ENCODE peak calls at places on chromosomes 4 and X, in four cellular contexts. One of them, this sample, is unnamed.

GRCh38 chr4:109969909-109970308 is 57.2 kb downstream of the EGF start:
- DNase-seq in HepG2: peak; percentile 61
- DNase-seq in HEK293T: no peak
- DNase-seq in K562: no peak
- DNase-seq in this sample: no peak

GRCh38 chrX:130543603-130544002 is 141.8 kb downstream of the RBMX2 start:
- DNase-seq in K562: no peak
- DNase-seq in HEK293T: no peak
- DNase-seq in HepG2: no peak
- DNase-seq in this sample: no peak

GRCh38 chr4:24763631-24764302 is 31.6 kb upstream of the SOD3 start:
- DNase-seq in K562: no peak
- DNase-seq in HepG2: no peak
- DNase-seq in HEK293T: no peak
- DNase-seq in this sample: no peak

GRCh38 chrX:151175283-151176062 is 911 bp upstream of the GPR50 start:
- DNase-seq in HEK293T: peak; percentile 10
- DNase-seq in HepG2: no peak
- DNase-seq in K562: no peak
- DNase-seq in this sample: no peak

GRCh38 chr4:144808034-144808433 is 162.1 kb downstream of the HHIP start:
- DNase-seq in K562: no peak
- DNase-seq in HepG2: no peak
- DNase-seq in HEK293T: no peak
- DNase-seq in this sample: no peak

GRCh38 chrX:47217121-47217851 is 1.2 kb upstream of the CDK16 start:
- DNase-seq in K562: no peak
- DNase-seq in HEK293T: peak; percentile 32
- DNase-seq in HepG2: peak; percentile 44
- DNase-seq in this sample: no peak

GRCh38 chr4:153248641-153249198 is 44.5 kb downstream of the TRIM2 start:
- DNase-seq in HepG2: no peak
- DNase-seq in K562: no peak
- DNase-seq in HEK293T: peak; percentile 33
- DNase-seq in this sample: no peak

GRCh38 chr4:152348670-152349069 is 187.2 kb downstream of the FBXW7 start:
- DNase-seq in HepG2: no peak
- DNase-seq in K562: no peak
- DNase-seq in HEK293T: no peak
- DNase-seq in this sample: no peak

GRCh38 chr4:101103381-101104142 is 243.8 kb downstream of the PPP3CA start:
- DNase-seq in K562: no peak
- DNase-seq in HEK293T: no peak
- DNase-seq in HepG2: no peak
- DNase-seq in this sample: no peak

GRCh38 chrX:137051978-137052640 is 18.3 kb upstream of the GPR101 start:
- DNase-seq in K562: peak; percentile 74
- DNase-seq in HepG2: peak; percentile 21
- DNase-seq in HEK293T: peak; percentile 89
- DNase-seq in this sample: peak; percentile 1

GRCh38 chrX:108914791-108915190 is 178.4 kb upstream of the IRS4 start:
- DNase-seq in K562: no peak
- DNase-seq in HEK293T: no peak
- DNase-seq in HepG2: no peak
- DNase-seq in this sample: no peak

GRCh38 chr4:138223191-138223910 is 18.8 kb downstream of the SLC7A11 start:
- DNase-seq in HEK293T: no peak
- DNase-seq in HepG2: no peak
- DNase-seq in K562: no peak
- DNase-seq in this sample: no peak

GRCh38 chr4:142846729-142847606 is 867 bp upstream of the INPP4B start:
- DNase-seq in K562: peak; percentile 6
- DNase-seq in HepG2: peak; percentile 10
- DNase-seq in HEK293T: peak; percentile 28
- DNase-seq in this sample: no peak

GRCh38 chr4:10606483-10607155 is 77.9 kb downstream of the CLNK start:
- DNase-seq in K562: no peak
- DNase-seq in HEK293T: no peak
- DNase-seq in HepG2: no peak
- DNase-seq in this sample: no peak

GRCh38 chr4:38114435-38114834 is 154.2 kb downstream of the PTTG2 start:
- DNase-seq in HEK293T: no peak
- DNase-seq in K562: no peak
- DNase-seq in HepG2: no peak
- DNase-seq in this sample: no peak

GRCh38 chr4:54090804-54091623 is 8.9 kb upstream of the GSX2 start:
- DNase-seq in HEK293T: no peak
- DNase-seq in HepG2: peak; percentile 38
- DNase-seq in K562: no peak
- DNase-seq in this sample: no peak

GRCh38 chr4:186078977-186079697 is 10.2 kb downstream of the TLR3 start:
- DNase-seq in K562: no peak
- DNase-seq in HepG2: no peak
- DNase-seq in HEK293T: no peak
- DNase-seq in this sample: no peak

GRCh38 chr4:1598206-1598605 is 85.9 kb downstream of the FAM53A start:
- DNase-seq in K562: no peak
- DNase-seq in HEK293T: no peak
- DNase-seq in HepG2: no peak
- DNase-seq in this sample: no peak

GRCh38 chrX:44843753-44844152 is at the start of gene DUSP21:
- DNase-seq in HepG2: no peak
- DNase-seq in K562: peak; percentile 85
- DNase-seq in HEK293T: no peak
- DNase-seq in this sample: no peak

GRCh38 chrX:2398341-2398656 is 102.5 kb downstream of the DHRSX start:
- DNase-seq in HEK293T: no peak
- DNase-seq in HepG2: no peak
- DNase-seq in K562: no peak
- DNase-seq in this sample: no peak

GRCh38 chr4:185082549-185082948 is 60.5 kb upstream of the SLC25A4 start:
- DNase-seq in HEK293T: no peak
- DNase-seq in K562: no peak
- DNase-seq in HepG2: no peak
- DNase-seq in this sample: no peak

GRCh38 chr4:117331817-117332216 is 246.4 kb upstream of the TRAM1L1 start:
- DNase-seq in HEK293T: no peak
- DNase-seq in K562: no peak
- DNase-seq in HepG2: no peak
- DNase-seq in this sample: no peak

GRCh38 chrX:102339312-102340298 is 92.6 kb downstream of the NXF2 start:
- DNase-seq in K562: no peak
- DNase-seq in HepG2: no peak
- DNase-seq in HEK293T: no peak
- DNase-seq in this sample: no peak

GRCh38 chr4:139609647-139610046 is 53.6 kb upstream of the SETD7 start:
- DNase-seq in K562: no peak
- DNase-seq in HepG2: no peak
- DNase-seq in HEK293T: no peak
- DNase-seq in this sample: no peak

GRCh38 chr4:56640907-56641493 is 40.1 kb downstream of the HOPX start:
- DNase-seq in HepG2: no peak
- DNase-seq in K562: no peak
- DNase-seq in HEK293T: no peak
- DNase-seq in this sample: no peak

GRCh38 chr4:43776371-43776770 is 672.2 kb downstream of the KCTD8 start:
- DNase-seq in K562: no peak
- DNase-seq in HEK293T: no peak
- DNase-seq in HepG2: peak; percentile 3
- DNase-seq in this sample: no peak

GRCh38 chr4:34198966-34199365 is 2045.3 kb downstream of the ARAP2 start:
- DNase-seq in HEK293T: no peak
- DNase-seq in HepG2: no peak
- DNase-seq in K562: no peak
- DNase-seq in this sample: no peak

GRCh38 chr4:173998471-173999144 is 284.9 kb downstream of the FBXO8 start:
- DNase-seq in HEK293T: no peak
- DNase-seq in K562: no peak
- DNase-seq in HepG2: no peak
- DNase-seq in this sample: no peak

GRCh38 chrX:106035064-106035463 is 3.5 kb downstream of the SERPINA7 start:
- DNase-seq in HepG2: peak; percentile 8
- DNase-seq in K562: no peak
- DNase-seq in HEK293T: peak; percentile 47
- DNase-seq in this sample: no peak

GRCh38 chr4:41709844-41710481 is 38.6 kb downstream of the PHOX2B start:
- DNase-seq in K562: peak; percentile 2
- DNase-seq in HEK293T: peak; percentile 21
- DNase-seq in HepG2: no peak
- DNase-seq in this sample: no peak

GRCh38 chr4:47217291-47217690 is 185.9 kb downstream of the GABRB1 start:
- DNase-seq in HEK293T: no peak
- DNase-seq in K562: no peak
- DNase-seq in HepG2: no peak
- DNase-seq in this sample: no peak

GRCh38 chrX:72492499-72492898 is 80.1 kb downstream of the HDAC8 start:
- DNase-seq in K562: no peak
- DNase-seq in HepG2: no peak
- DNase-seq in HEK293T: no peak
- DNase-seq in this sample: no peak

GRCh38 chrX:25976683-25977310 is 161.3 kb upstream of the MAGEB18 start:
- DNase-seq in HEK293T: no peak
- DNase-seq in HepG2: no peak
- DNase-seq in K562: no peak
- DNase-seq in this sample: no peak

GRCh38 chr4:153222162-153222789 is 18.0 kb downstream of the TRIM2 start:
- DNase-seq in HepG2: no peak
- DNase-seq in K562: no peak
- DNase-seq in HEK293T: peak; percentile 55
- DNase-seq in this sample: no peak

GRCh38 chrX:135437867-135438733 is 16.4 kb downstream of the SMIM10L2A start:
- DNase-seq in K562: peak; percentile 40
- DNase-seq in HEK293T: peak; percentile 47
- DNase-seq in HepG2: peak; percentile 2
- DNase-seq in this sample: no peak

GRCh38 chr4:13103382-13104015 is 380.6 kb downstream of the RAB28 start:
- DNase-seq in HepG2: no peak
- DNase-seq in K562: no peak
- DNase-seq in HEK293T: no peak
- DNase-seq in this sample: no peak

GRCh38 chr4:14985843-14986242 is 16.4 kb upstream of the CPEB2 start:
- DNase-seq in HEK293T: no peak
- DNase-seq in HepG2: no peak
- DNase-seq in K562: no peak
- DNase-seq in this sample: no peak

GRCh38 chr4:119039160-119039559 is 96.5 kb upstream of the MYOZ2 start:
- DNase-seq in K562: no peak
- DNase-seq in HEK293T: no peak
- DNase-seq in HepG2: no peak
- DNase-seq in this sample: no peak

GRCh38 chr4:119038465-119038864 is 97.2 kb upstream of the MYOZ2 start:
- DNase-seq in K562: no peak
- DNase-seq in HepG2: no peak
- DNase-seq in HEK293T: no peak
- DNase-seq in this sample: no peak

GRCh38 chr4:119040711-119041185 is 94.9 kb upstream of the MYOZ2 start:
- DNase-seq in HepG2: no peak
- DNase-seq in HEK293T: no peak
- DNase-seq in K562: no peak
- DNase-seq in this sample: no peak

GRCh38 chr4:119040261-119040660 is 95.4 kb upstream of the MYOZ2 start:
- DNase-seq in K562: no peak
- DNase-seq in HepG2: no peak
- DNase-seq in HEK293T: no peak
- DNase-seq in this sample: no peak

DNA sequence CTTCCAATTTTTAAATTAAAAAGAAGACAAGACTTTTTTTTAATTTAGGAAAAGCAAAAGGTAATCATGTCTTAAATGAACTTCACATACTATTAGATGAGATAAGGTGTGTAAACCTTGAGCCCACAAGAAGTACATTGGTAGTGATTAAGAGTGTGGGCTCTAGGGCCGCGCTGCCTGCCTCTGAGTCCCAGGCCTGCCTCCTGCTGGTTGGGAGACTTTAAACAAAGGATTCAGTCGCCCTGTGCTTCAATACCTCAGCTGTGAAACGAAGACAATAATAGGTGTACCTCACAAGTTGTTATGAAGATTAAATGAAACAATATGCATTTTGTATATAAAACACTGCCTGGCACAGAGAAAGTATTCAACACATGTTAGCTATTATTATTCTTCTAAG is 95.9 kb upstream of the MYOZ2 start:
- DNase-seq in HepG2: no peak
- DNase-seq in HEK293T: no peak
- DNase-seq in K562: peak; percentile 26
- DNase-seq in this sample: no peak
- TF ChIP-seq FOXK2 in HepG2: no peak
- TF ChIP-seq FOXK2 in HEK293T: no peak
- TF ChIP-seq FOXK2 in K562: no peak
- TF ChIP-seq FOXK2 in this sample: no peak

GRCh38 chr4:67581208-67581857 is 22.8 kb downstream of the STAP1 start:
- DNase-seq in HEK293T: no peak
- DNase-seq in HepG2: no peak
- DNase-seq in K562: no peak
- DNase-seq in this sample: no peak
- TF ChIP-seq FOXK2 in HEK293T: no peak
- TF ChIP-seq FOXK2 in HepG2: no peak
- TF ChIP-seq FOXK2 in K562: no peak
- TF ChIP-seq FOXK2 in this sample: no peak

GRCh38 chrX:153597351-153597750 is 1.6 kb downstream of the CCNQ start:
- DNase-seq in HEK293T: no peak
- DNase-seq in K562: peak; percentile 25
- DNase-seq in HepG2: no peak
- DNase-seq in this sample: no peak
- TF ChIP-seq FOXK2 in HEK293T: no peak
- TF ChIP-seq FOXK2 in K562: no peak
- TF ChIP-seq FOXK2 in HepG2: no peak
- TF ChIP-seq FOXK2 in this sample: no peak

GRCh38 chrX:41327359-41327758 is 6.6 kb upstream of the DDX3X start:
- DNase-seq in HepG2: peak; percentile 56
- DNase-seq in K562: no peak
- DNase-seq in HEK293T: no peak
- DNase-seq in this sample: no peak
- TF ChIP-seq FOXK2 in HepG2: no peak
- TF ChIP-seq FOXK2 in K562: no peak
- TF ChIP-seq FOXK2 in HEK293T: no peak
- TF ChIP-seq FOXK2 in this sample: no peak

DNA sequence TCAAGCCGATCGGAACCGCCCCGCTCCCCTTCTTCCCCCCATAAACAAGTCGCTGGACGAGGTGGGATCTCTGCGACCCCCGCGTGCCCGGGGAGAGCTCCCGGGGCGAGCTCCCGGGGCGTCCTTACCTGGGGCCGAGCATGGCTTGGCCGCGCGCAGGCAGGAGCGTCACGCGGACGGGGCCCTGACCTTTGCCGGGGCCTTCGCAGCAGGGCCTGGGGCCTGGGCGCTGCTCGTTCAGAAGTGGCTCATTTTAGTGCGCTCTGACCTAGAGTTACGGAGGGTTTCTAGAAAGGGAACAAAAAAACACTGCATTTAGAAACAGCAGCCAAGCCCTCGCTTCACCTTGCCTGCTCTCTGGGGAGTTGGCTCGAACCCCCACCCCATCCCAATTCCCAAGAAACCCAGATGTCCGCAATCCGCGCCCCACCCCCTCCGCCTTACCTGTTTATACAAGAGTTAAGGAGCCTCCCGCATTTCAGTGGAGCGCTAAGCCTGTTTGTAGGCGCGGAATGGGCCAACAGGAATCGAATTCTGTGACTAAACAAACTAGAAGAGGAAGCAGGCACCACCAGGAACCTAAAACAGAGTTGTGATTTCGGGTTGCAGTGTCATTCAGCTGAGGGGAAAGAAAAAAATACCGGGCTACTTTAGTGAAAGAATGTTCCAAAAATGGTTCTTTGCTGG is 814 bp upstream of the RBM47 start:
- DNase-seq in HepG2: no peak
- DNase-seq in HEK293T: peak; percentile 15
- DNase-seq in K562: no peak
- DNase-seq in this sample: peak; percentile 68
- TF ChIP-seq FOXK2 in HepG2: no peak
- TF ChIP-seq FOXK2 in HEK293T: no peak
- TF ChIP-seq FOXK2 in K562: no peak
- TF ChIP-seq FOXK2 in this sample: no peak